ENCODE peak calls at places on chromosomes 12 and 14, in four cellular contexts. V is PC-3, D is GM23248, F is mesenchymal stem cell. A is an unnamed sample.

GRCh38 chr14:49134940-49135339 is 451.2 kb downstream of the RPS29 start:
- DNase-seq in F (no peak), D (no peak), V (peak; percentile 15), A (peak; percentile 64)

GRCh38 chr12:65666876-65667275 is 157.4 kb upstream of the HMGA2 start:
- DNase-seq in D (peak; percentile 50), V (no peak), F (peak; percentile 44), A (no peak)

GRCh38 chr12:8698132-8698829 is 490 bp downstream of the RIMKLB start:
- DNase-seq in D (peak; percentile 86), F (peak; percentile 81), V (no peak), A (peak; percentile 91)

GRCh38 chr14:65981192-65981843 is 504.9 kb upstream of the CCDC196 start:
- DNase-seq in F (no peak), D (no peak), V (no peak), A (no peak)

GRCh38 chr14:69535230-69535848 is 39.3 kb downstream of the CCDC177 start:
- DNase-seq in V (peak; percentile 71), D (peak; percentile 73), F (peak; percentile 60), A (peak; percentile 91)

GRCh38 chr12:122503147-122503751 is 2.5 kb upstream of the ZCCHC8 start:
- DNase-seq in D (no peak), F (no peak), V (no peak), A (peak; percentile 55)

GRCh38 chr12:6754406-6754805 is 1.5 kb upstream of the MLF2 start:
- DNase-seq in D (no peak), V (no peak), F (no peak), A (no peak)

GRCh38 chr12:108884116-108885012 is 4.5 kb downstream of the DAO start:
- DNase-seq in D (peak; percentile 37), F (no peak), V (peak; percentile 76), A (peak; percentile 93)

GRCh38 chr12:89135976-89136634 is 216.2 kb downstream of the DUSP6 start:
- DNase-seq in F (no peak), V (peak; percentile 91), D (peak; percentile 83), A (no peak)

GRCh38 chr14:56798447-56799326 is 11.6 kb downstream of the OTX2 start:
- DNase-seq in D (no peak), V (no peak), F (no peak), A (peak; percentile 89)
- H3K9ac ChIP-seq in D (no peak overlapping the region), V (no peak overlapping the region), F (no peak overlapping the region), A (peak overlapping the region; percentile 98)

GRCh38 chr12:57016348-57016747 is at the start of gene TAC3:
- DNase-seq in F (no peak), V (no peak), D (no peak), A (peak; percentile 84)

GRCh38 chr12:57010627-57011224 is 4.4 kb upstream of the ZBTB39 start:
- DNase-seq in D (no peak), V (no peak), F (no peak), A (no peak)

GRCh38 chr12:57011438-57012424 is 4.6 kb downstream of the TAC3 start:
- DNase-seq in D (peak; percentile 35), V (no peak), F (no peak), A (no peak)

GRCh38 chr12:57009949-57010626 is 3.7 kb upstream of the ZBTB39 start:
- DNase-seq in V (no peak), F (no peak), D (no peak), A (no peak)

GRCh38 chr12:57012600-57013465 is 3.5 kb downstream of the TAC3 start:
- DNase-seq in F (no peak), D (no peak), V (no peak), A (peak; percentile 77)
- H3K4me3 ChIP-seq in F (no peak overlapping the region), D (no peak overlapping the region), V (no peak overlapping the region), A (no peak overlapping the region)

DNA sequence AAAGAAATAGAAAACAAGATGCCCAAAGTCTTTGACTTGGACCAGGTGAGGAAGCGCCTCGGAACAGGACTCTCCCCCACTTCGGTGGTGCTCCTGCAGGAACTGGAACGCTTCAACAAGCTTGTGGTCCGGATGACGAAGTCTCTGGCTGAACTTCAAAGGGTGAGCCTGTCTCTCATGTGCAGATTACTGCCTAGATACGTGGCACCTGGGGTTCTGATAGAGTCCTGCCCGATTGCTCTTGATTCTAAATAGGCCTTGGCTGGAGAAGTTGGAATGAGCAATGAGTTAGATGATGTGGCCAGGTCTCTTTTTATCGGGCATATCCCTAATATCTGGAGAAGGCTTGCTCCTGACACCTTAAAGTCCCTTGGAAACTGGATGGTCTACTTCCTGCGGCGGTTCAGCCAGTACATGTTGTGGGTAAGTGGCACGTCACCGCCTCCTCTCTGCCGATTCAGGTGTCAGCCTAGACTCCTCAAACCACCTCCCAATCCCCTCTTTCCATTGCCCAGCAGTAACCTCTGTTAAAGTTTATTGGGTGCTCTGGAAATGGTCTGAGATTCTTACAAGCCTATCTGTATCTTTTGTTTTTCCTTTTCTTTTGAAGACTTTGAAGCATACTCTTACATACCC is 40.8 kb downstream of the CCDC92 start:
- DNase-seq in V (no peak), F (no peak), D (no peak), A (no peak)
- H3K27ac ChIP-seq in V (no peak overlapping the region), F (no peak overlapping the region), D (no peak overlapping the region), A (no peak overlapping the region)

GRCh38 chr14:99717682-99718013 is 33.5 kb downstream of the CYP46A1 start:
- DNase-seq in V (no peak), D (no peak), F (no peak), A (no peak)
- H3K9ac ChIP-seq in V (no peak overlapping the region), D (no peak overlapping the region), F (no peak overlapping the region), A (no peak overlapping the region)

GRCh38 chr12:48003226-48004038 is 844 bp downstream of the COL2A1 start:
- DNase-seq in D (peak; percentile 12), V (peak; percentile 4), F (peak; percentile 10), A (peak; percentile 77)
- H3K4me3 ChIP-seq in D (peak overlapping the region; percentile 51), V (peak overlapping the region; percentile 72), F (peak overlapping the region; percentile 84), A (peak overlapping the region; percentile 76)

GRCh38 chr12:2302711-2303255 is 250.0 kb downstream of the CACNA1C start:
- DNase-seq in F (no peak), V (no peak), D (no peak), A (peak; percentile 46)
- H3K27ac ChIP-seq in F (no peak overlapping the region), V (no peak overlapping the region), D (peak overlapping the region; percentile 80), A (no peak overlapping the region)

GRCh38 chr12:14843425-14843887 is at the start of gene ART4:
- DNase-seq in F (no peak), V (no peak), D (no peak), A (no peak)
- H3K9ac ChIP-seq in F (no peak within 1 kb of the TSS), V (no peak within 1 kb of the TSS), D (no peak within 1 kb of the TSS), A (no peak within 1 kb of the TSS)

DNA sequence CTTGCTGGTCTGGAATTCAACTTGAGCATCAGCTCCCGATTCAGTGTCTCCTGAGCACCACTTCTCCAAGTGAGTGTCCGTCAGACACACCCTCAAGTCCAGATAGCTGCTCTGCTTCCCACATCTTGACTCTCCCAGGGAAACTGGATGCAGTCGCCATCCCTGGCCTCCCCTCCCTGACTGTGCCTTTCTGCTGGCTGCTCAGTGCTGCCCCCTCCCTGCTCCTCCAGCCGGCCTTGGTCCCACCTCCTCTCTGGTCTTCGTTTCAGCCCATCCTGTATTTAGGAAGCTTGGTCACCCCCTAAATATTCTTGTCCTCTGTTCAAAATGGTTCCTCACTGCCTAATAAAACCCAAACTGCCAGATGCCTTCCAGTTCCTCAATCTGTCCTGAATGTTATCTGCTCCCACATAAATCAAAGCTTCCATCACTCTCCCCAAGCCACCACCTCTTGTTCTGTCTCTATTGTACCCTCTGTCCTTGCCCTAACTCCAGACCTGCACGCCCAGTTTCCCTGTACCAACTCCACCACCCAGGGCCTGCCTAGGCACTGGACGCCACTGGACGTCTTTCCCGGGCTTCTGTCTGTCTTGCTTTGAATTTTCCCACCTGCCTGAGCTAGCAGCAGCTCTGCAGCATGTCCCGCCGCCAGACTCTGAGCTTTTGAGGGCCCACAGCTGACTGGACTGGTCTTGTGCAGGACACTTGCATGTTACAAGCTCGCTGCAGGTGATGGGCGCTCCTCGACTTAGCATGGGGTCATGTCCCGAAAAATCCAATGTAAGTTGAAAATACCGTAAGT is 33.8 kb downstream of the CCDC92 start:
- DNase-seq in V (no peak), F (no peak), D (peak; percentile 13), A (peak; percentile 90)
- H3K4me3 ChIP-seq in V (no peak overlapping the region), F (no peak overlapping the region), D (no peak overlapping the region), A (no peak overlapping the region)

GRCh38 chr12:1633459-1633858 is 4.4 kb downstream of the WNT5B start:
- DNase-seq in D (no peak), V (no peak), F (no peak), A (no peak)
- H3K27ac ChIP-seq in D (no peak overlapping the region), V (no peak overlapping the region), F (no peak overlapping the region), A (no peak overlapping the region)

A was measured in endodermal cell.